ENCODE peak calls at places on chromosomes 13 and 19, in four cellular contexts. One of them, this sample, is unnamed.

GRCh38 chr19:55500368-55500952 is 12.2 kb downstream of the SSC5D start:
- DNase-seq in GM12878: no peak
- DNase-seq in SK-N-SH: no peak
- DNase-seq in K562: no peak
- DNase-seq in this sample: no peak

GRCh38 chr19:39398297-39398864 is 7.2 kb downstream of the MED29 start:
- DNase-seq in GM12878: no peak
- DNase-seq in K562: peak
- DNase-seq in SK-N-SH: no peak
- DNase-seq in this sample: no peak

GRCh38 chr13:60286707-60287106 is 110.3 kb upstream of the TDRD3 start:
- DNase-seq in SK-N-SH: no peak
- DNase-seq in K562: no peak
- DNase-seq in GM12878: no peak
- DNase-seq in this sample: peak

GRCh38 chr13:66322193-66322592 is 907.9 kb downstream of the PCDH9 start:
- DNase-seq in SK-N-SH: peak
- DNase-seq in GM12878: no peak
- DNase-seq in K562: no peak
- DNase-seq in this sample: no peak

GRCh38 chr13:78370231-78370630 is 233.1 kb downstream of the POU4F1 start:
- DNase-seq in SK-N-SH: no peak
- DNase-seq in GM12878: no peak
- DNase-seq in K562: no peak
- DNase-seq in this sample: no peak

GRCh38 chr13:104086759-104087158 is 1020.5 kb upstream of the SLC10A2 start:
- DNase-seq in SK-N-SH: no peak
- DNase-seq in GM12878: no peak
- DNase-seq in K562: no peak
- DNase-seq in this sample: no peak

GRCh38 chr19:52494518-52494917 is 33.0 kb upstream of the ZNF808 start:
- DNase-seq in K562: no peak
- DNase-seq in SK-N-SH: no peak
- DNase-seq in GM12878: no peak
- DNase-seq in this sample: no peak

GRCh38 chr19:6236310-6237291 is 43.2 kb downstream of the MLLT1 start:
- DNase-seq in GM12878: no peak
- DNase-seq in SK-N-SH: peak
- DNase-seq in K562: no peak
- DNase-seq in this sample: no peak

GRCh38 chr13:44132710-44133109 is 240.9 kb upstream of the SERP2 start:
- DNase-seq in K562: peak
- DNase-seq in GM12878: no peak
- DNase-seq in SK-N-SH: no peak
- DNase-seq in this sample: no peak

GRCh38 chr19:16398530-16399241 is 73.1 kb downstream of the EPS15L1 start:
- DNase-seq in SK-N-SH: no peak
- DNase-seq in K562: no peak
- DNase-seq in GM12878: no peak
- DNase-seq in this sample: no peak

GRCh38 chr13:31967155-31967554 is 64.4 kb upstream of the FRY start:
- DNase-seq in GM12878: no peak
- DNase-seq in K562: no peak
- DNase-seq in SK-N-SH: no peak
- DNase-seq in this sample: no peak

DNA sequence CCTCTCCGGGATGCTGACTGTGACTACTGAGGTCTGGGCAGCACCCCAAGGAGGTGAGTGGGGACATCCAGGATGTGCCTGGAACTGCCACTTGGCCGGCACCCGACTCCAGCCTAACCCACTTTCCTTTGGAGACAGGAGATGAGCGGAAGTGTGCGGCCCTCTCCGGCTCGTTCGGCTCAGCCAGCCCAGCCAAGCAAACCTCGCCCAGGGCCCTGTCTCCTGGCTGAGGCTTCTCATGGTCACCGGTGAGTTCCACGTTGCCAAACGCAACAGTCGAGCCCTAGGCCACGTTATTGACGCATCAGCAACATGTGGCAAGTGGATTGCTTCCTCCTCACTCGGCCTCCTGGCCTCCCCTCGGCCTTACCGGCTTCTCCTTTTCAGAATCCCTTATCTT is 5.5 kb downstream of the SLC7A10 start:
- DNase-seq in SK-N-SH: no peak
- DNase-seq in GM12878: no peak
- DNase-seq in K562: no peak
- DNase-seq in this sample: no peak
- TF ChIP-seq USF1 in SK-N-SH: no peak
- TF ChIP-seq USF1 in GM12878: no peak
- TF ChIP-seq USF1 in K562: no peak
- TF ChIP-seq USF1 in this sample: no peak

DNA sequence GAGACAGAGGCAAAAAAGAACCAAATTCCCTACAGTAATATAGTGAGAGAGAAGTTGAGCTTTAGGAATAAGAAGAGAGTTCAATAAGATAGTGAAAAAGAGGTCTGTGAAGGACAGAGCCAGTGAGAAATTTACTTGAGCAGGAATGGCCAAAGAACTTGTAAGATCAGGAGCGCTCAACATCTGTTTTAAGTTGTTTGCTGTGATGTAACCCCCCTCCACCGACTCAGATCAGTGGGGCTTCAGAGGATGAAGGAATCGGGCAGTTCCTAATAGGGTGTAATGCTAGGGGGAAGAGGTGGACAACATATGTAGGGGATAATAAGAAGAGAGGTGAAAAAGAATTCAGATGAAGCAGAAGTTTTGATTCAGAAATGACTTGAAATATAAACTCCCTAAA is 85.3 kb upstream of the FNDC3A start:
- DNase-seq in SK-N-SH: no peak
- DNase-seq in K562: no peak
- DNase-seq in GM12878: no peak
- DNase-seq in this sample: no peak
- TF ChIP-seq USF1 in SK-N-SH: no peak
- TF ChIP-seq USF1 in K562: no peak
- TF ChIP-seq USF1 in GM12878: no peak
- TF ChIP-seq USF1 in this sample: no peak

GRCh38 chr19:1998712-1999708 is 16.5 kb downstream of the BTBD2 start:
- DNase-seq in SK-N-SH: no peak
- DNase-seq in K562: no peak
- DNase-seq in GM12878: no peak
- DNase-seq in this sample: no peak

GRCh38 chr19:1999856-2000515 is 15.5 kb downstream of the BTBD2 start:
- DNase-seq in K562: no peak
- DNase-seq in SK-N-SH: no peak
- DNase-seq in GM12878: no peak
- DNase-seq in this sample: no peak

GRCh38 chr19:2003901-2004300 is 11.6 kb downstream of the BTBD2 start:
- DNase-seq in GM12878: no peak
- DNase-seq in K562: no peak
- DNase-seq in SK-N-SH: no peak
- DNase-seq in this sample: no peak
- TF ChIP-seq USF1 in GM12878: no peak
- TF ChIP-seq USF1 in K562: no peak
- TF ChIP-seq USF1 in SK-N-SH: no peak
- TF ChIP-seq USF1 in this sample: no peak

DNA sequence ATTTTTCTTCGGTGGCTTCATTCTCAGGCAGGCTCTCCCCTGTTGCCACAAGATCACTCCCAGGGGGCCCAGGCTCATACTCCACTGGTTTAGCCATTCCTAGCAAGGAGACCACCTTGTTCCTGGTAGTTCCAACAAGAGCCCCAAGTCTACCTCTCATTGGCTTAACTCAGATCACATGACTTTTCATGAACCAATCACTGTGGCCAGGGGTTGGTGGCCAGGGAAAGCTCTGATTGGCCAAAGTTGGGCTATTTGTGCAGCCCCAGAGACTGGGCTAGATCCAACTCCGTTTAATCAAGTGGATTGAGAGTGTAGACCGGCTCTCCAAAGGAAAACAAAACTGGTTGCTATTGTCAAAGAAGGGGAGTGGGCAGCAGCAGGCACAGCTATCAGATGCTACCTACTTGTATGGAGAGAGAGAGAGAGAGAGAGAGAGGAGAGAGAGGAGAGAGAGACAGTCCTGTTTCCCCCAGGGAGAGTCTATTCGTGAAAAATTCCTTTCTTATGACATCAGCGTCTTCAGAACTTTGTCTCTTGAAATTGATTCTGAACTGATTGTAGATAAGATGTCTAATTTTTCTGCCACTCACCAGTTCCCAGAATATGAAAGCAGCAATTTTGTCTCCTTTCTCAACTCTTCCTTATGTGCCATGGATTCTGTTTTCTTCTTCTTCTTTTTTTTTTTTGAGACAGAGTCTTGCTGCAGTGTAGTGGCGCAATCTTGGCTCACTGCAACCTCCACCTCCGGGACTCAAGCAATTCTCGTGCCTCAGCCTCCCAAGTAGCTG is 5.9 kb downstream of the CEACAM19 start:
- DNase-seq in GM12878: no peak
- DNase-seq in SK-N-SH: peak
- DNase-seq in K562: peak
- DNase-seq in this sample: no peak
- TF ChIP-seq USF1 in GM12878: no peak
- TF ChIP-seq USF1 in SK-N-SH: peak
- TF ChIP-seq USF1 in K562: peak
- TF ChIP-seq USF1 in this sample: peak

GRCh38 chr19:46515879-46516350 is 20.2 kb upstream of the PNMA8B start:
- DNase-seq in K562: peak
- DNase-seq in SK-N-SH: peak
- DNase-seq in GM12878: no peak
- DNase-seq in this sample: no peak
- TF ChIP-seq USF1 in K562: no peak
- TF ChIP-seq USF1 in SK-N-SH: no peak
- TF ChIP-seq USF1 in GM12878: no peak
- TF ChIP-seq USF1 in this sample: no peak

This sample was measured in WTC11.